ENCODE peak calls at places on chromosomes 6 and 20, in five cellular contexts. Q, E, S, H and K are unnamed samples.

GRCh38 chr20:52049001-52049731 is 142.4 kb downstream of the ZFP64 start:
- DNase-seq in S (no peak), E (no peak), H (no peak), Q (no peak), K (no peak)

GRCh38 chr6:156944412-156944811 is 167.2 kb downstream of the ARID1B start:
- DNase-seq in H (no peak), E (no peak), S (no peak), Q (no peak), K (no peak)

GRCh38 chr6:39370021-39370420 is 47.5 kb upstream of the KCNK16 start:
- DNase-seq in Q (no peak), H (no peak), S (no peak), E (no peak), K (no peak)

GRCh38 chr6:53956068-53956711 is 155.1 kb upstream of the MLIP start:
- DNase-seq in H (peak; percentile 72), E (peak; percentile 72), Q (peak; percentile 33), S (peak; percentile 74), K (peak; percentile 60)

GRCh38 chr20:19466204-19466928 is 253.9 kb downstream of the SLC24A3 start:
- DNase-seq in E (no peak), H (no peak), S (no peak), Q (no peak), K (no peak)

GRCh38 chr6:31971279-31971992 is 502 bp downstream of the DXO start:
- DNase-seq in H (no peak), Q (peak; percentile 40), S (no peak), E (no peak), K (peak; percentile 83)

GRCh38 chr6:50831216-50831615 is 12.5 kb downstream of the TFAP2B start:
- DNase-seq in E (no peak), S (no peak), Q (no peak), H (no peak), K (no peak)

GRCh38 chr6:39899540-39900295 is 34.5 kb downstream of the MOCS1 start:
- DNase-seq in Q (no peak), E (no peak), S (no peak), H (no peak), K (no peak)

GRCh38 chr6:6841571-6841970 is 253.1 kb downstream of the LY86 start:
- DNase-seq in E (no peak), S (peak; percentile 5), Q (no peak), H (no peak), K (no peak)

GRCh38 chr6:42387336-42387735 is 64.4 kb downstream of the TRERF1 start:
- DNase-seq in Q (no peak), H (no peak), S (no peak), E (no peak), K (no peak)

GRCh38 chr6:31179042-31179386 is 8.5 kb upstream of the POU5F1 start:
- DNase-seq in S (no peak), E (no peak), H (no peak), Q (no peak), K (no peak)

GRCh38 chr20:46959081-46959692 is 64.5 kb downstream of the EYA2 start:
- DNase-seq in H (no peak), S (peak; percentile 94), E (peak; percentile 22), Q (no peak), K (no peak)

GRCh38 chr6:118565317-118565960 is 17.3 kb downstream of the PLN start:
- DNase-seq in E (peak; percentile 18), S (peak; percentile 69), H (no peak), Q (no peak), K (no peak)

GRCh38 chr20:25495189-25495824 is 87.8 kb downstream of the GINS1 start:
- DNase-seq in E (no peak), S (no peak), H (no peak), Q (no peak), K (no peak)

GRCh38 chr20:58072695-58073671 is 155.5 kb downstream of the ANKRD60 start:
- DNase-seq in Q (no peak), S (no peak), H (no peak), E (no peak), K (peak; percentile 45)

GRCh38 chr6:32224696-32225095 is 829 bp upstream of the NOTCH4 start:
- DNase-seq in S (no peak), Q (no peak), E (no peak), H (no peak), K (no peak)

GRCh38 chr20:41355192-41355591 is 11.4 kb downstream of the EMILIN3 start:
- DNase-seq in S (no peak), E (no peak), Q (no peak), H (no peak), K (no peak)

GRCh38 chr6:112881027-112881426 is 533.9 kb downstream of the RFPL4B start:
- DNase-seq in E (no peak), H (no peak), S (no peak), Q (no peak), K (no peak)

GRCh38 chr6:168865-169455 is 123.3 kb upstream of the DUSP22 start:
- DNase-seq in S (peak; percentile 36), E (peak; percentile 38), Q (no peak), H (no peak), K (no peak)

GRCh38 chr20:2804921-2805681 is 4.7 kb upstream of the CPXM1 start:
- DNase-seq in H (no peak), Q (no peak), S (no peak), E (no peak), K (peak; percentile 70)

GRCh38 chr6:29656157-29656556 is 735 bp upstream of the MOG start:
- DNase-seq in Q (no peak), H (no peak), E (no peak), S (no peak), K (no peak)

GRCh38 chr6:152338335-152339125 is 298.6 kb downstream of the SYNE1 start:
- DNase-seq in H (no peak), E (no peak), S (peak; percentile 22), Q (peak; percentile 69), K (peak; percentile 80)

GRCh38 chr6:2221724-2222274 is 23.6 kb downstream of the GMDS start:
- DNase-seq in E (no peak), Q (no peak), H (no peak), S (no peak), K (no peak)

GRCh38 chr6:111752476-111752875 is 120.8 kb downstream of the FYN start:
- DNase-seq in Q (no peak), E (no peak), H (no peak), S (no peak), K (no peak)

GRCh38 chr6:16322666-16323312 is 84.4 kb downstream of the GMPR start:
- DNase-seq in Q (peak; percentile 65), E (no peak), H (no peak), S (no peak), K (peak; percentile 89)
- TF ChIP-seq POLR2A in Q (no peak), E (no peak), H (no peak), S (no peak), K (no peak)

GRCh38 chr20:18326990-18327389 is 38.7 kb downstream of the ZNF133 start:
- DNase-seq in S (no peak), E (no peak), Q (no peak), H (no peak), K (no peak)
- H3K9me3 ChIP-seq in S (peaks cover 13% of the 10 kb centered on the region), E (peaks cover 5% of the 10 kb centered on the region), Q (no peaks in the 10 kb centered on the region), H (peaks cover 9% of the 10 kb centered on the region), K (peaks cover 55% of the 10 kb centered on the region)

DNA sequence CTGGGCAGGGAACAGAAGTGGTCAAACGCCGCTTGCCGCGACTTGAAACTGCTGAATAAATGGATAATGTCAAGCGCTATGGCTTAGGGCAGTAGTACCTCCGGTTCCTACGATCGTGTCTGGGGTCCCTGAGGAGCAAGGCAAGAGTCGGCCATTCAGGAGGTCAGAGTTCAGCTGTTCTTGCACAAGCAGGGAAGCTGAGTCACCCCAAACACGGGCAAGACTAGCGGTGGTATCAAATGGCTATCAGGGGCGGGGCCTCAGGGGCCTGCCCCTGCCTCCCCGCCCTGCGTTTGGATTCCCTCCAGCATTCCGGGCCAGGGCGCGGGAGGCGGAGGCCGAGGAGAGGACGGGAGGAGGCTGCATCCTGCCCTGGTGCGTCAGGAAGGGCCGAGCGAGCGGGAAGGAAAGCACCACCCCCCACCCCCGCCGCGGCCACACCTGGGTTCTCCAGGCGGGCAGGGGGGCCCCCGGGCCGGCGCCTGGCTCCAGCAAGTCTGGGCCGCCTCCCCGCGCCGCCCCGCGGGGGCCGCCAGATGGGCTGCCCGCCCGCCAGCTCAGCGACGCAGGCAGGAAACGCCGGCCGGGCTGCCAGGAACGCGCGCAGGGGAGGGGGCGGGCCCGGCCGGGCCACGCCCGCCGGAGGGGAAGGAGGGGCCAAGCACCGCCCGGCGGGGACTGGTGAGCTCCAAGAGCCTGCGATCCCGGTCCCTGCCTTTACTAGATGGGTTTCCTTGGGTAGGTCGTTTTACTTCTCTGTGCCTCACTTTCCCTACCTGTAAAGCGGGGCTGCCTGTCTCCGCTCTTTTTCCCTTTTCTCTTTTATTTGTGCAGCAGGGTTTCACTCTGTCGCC is 32.2 kb upstream of the ID1 start:
- DNase-seq in Q (peak; percentile 97), E (peak; percentile 96), S (peak; percentile 99), H (peak; percentile 90), K (peak; percentile 98)
- TF ChIP-seq POLR2A in Q (peak; percentile 67), E (peak; percentile 59), S (peak; percentile 52), H (no peak), K (no peak)

DNA sequence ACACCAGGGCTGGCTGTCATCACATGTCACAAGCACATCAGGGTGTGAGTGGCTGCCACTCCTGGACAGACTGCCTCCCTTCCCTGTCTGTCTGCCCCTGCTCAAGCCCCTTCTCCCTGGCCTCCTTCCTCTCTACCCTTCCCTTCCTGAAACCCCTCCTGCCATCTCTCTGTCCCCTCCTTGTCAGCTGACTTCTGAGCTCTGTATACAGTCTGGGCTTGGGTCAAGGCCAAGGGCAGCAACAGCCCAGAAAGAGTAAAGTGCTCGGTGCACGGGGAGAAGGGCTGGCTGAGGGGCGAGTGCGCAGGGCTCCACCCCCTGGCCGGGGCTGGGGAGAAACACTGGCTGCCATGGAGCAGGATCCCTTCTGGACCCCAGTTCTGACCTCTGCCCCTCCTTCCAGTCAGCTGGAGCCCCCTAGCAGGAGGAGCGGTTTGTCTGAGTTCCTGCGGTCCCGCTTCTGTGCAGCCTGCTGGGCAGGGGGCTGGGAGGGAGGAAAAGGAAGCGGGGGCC is 2.0 kb downstream of the LKAAEAR1 start:
- DNase-seq in S (no peak), E (no peak), Q (no peak), H (no peak), K (no peak)
- H3K9me3 ChIP-seq in S (no peaks in the 10 kb centered on the region), E (no peaks in the 10 kb centered on the region), Q (no peaks in the 10 kb centered on the region), H (no peaks in the 10 kb centered on the region), K (peaks cover 4% of the 10 kb centered on the region)

DNA sequence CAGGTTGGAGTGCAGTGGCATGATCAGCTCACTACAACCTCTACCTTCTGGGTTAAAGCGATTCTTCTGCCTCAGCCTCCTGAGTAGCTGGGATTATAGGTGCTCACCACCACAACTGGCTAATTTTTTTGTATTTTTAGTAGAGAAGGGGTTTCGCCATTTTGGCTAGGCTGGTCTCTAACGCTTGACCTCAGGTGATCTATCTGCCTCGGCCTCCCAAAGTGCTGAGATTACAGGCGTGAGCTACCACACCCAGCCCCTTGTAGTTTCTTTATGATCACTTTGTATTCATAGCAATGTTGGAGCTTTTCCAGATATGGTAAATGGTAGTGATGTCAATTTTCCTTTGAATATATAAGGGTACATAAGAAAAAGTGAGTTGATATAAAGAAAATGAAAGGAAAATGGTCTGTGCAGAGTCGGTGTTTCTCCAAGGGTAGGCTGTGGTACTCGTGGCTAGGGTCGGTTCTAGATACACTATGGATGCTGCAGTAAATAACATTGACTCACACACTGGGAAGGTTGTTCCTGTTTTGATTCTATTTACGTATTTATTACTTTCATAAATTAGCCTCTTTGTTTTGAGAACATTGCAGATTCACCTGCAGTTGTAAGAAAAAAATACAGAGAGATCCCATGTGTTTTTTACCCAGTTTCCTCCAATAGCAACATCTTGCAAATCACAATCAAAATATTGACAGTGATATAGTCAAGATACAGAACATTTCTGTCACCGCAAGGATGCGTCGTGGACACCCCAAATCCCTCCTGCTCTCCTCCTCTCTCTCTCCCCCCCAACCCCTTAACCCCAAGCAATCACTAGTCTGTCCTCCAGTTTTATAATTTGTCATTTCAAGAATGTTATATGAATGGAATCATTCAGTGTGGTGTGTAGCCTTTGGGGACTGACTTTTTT is 2.4 kb downstream of the ZNF831 start:
- DNase-seq in Q (no peak), H (no peak), S (no peak), E (no peak), K (no peak)
- TF ChIP-seq POLR2A in Q (no peak), H (no peak), S (no peak), E (no peak), K (no peak)